ENCODE peak calls at places on chromosomes 12 and 14, in six cellular contexts. B is H1, D is K562, N is GM12891, Z is GM12878, Y is HepG2. W is an unnamed sample.

GRCh38 chr14:65915125-65915524 is 502.6 kb downstream of the FUT8 start:
- DNase-seq in B (no peak), D (no peak), N (no peak), Z (no peak), Y (no peak), W (no peak)

GRCh38 chr14:99899578-99900178 is 106.5 kb downstream of the EML1 start:
- DNase-seq in B (no peak), D (peak), N (no peak), Z (no peak), Y (no peak), W (no peak)

GRCh38 chr12:94149781-94150482 is 1.6 kb downstream of the PLXNC1 start:
- DNase-seq in B (peak), D (no peak), N (no peak), Z (no peak), Y (no peak), W (peak)

GRCh38 chr14:41609704-41610183 is 3.1 kb downstream of the LRFN5 start:
- DNase-seq in B (peak), D (no peak), N (no peak), Z (no peak), Y (no peak), W (no peak)

GRCh38 chr14:27242874-27243273 is 645.0 kb upstream of the NOVA1 start:
- DNase-seq in B (no peak), D (no peak), N (no peak), Z (no peak), Y (no peak), W (no peak)

GRCh38 chr14:77790566-77791224 is 9.2 kb upstream of the ADCK1 start:
- DNase-seq in B (no peak), D (no peak), N (no peak), Z (no peak), Y (no peak), W (no peak)

GRCh38 chr12:4323400-4323799 is 2.4 kb downstream of the TIGAR start:
- DNase-seq in B (no peak), D (no peak), N (no peak), Z (no peak), Y (no peak), W (no peak)

GRCh38 chr12:51028126-51028810 is 2.1 kb upstream of the SLC11A2 start:
- DNase-seq in B (no peak), D (peak), N (no peak), Z (no peak), Y (peak), W (no peak)

GRCh38 chr12:3680919-3681594 is 71.9 kb downstream of the CRACR2A start:
- DNase-seq in B (peak), D (no peak), N (no peak), Z (no peak), Y (no peak), W (no peak)

GRCh38 chr14:38342803-38343202 is 86.9 kb upstream of the CLEC14A start:
- DNase-seq in B (no peak), D (no peak), N (no peak), Z (no peak), Y (no peak), W (no peak)

GRCh38 chr12:7989827-7990491 is 42.6 kb upstream of the FOXJ2 start:
- DNase-seq in B (no peak), D (peak), N (no peak), Z (no peak), Y (no peak), W (no peak)

GRCh38 chr12:7981446-7981845 is 45.5 kb upstream of the SLC2A3 start:
- DNase-seq in B (no peak), D (no peak), N (no peak), Z (no peak), Y (no peak), W (no peak)

GRCh38 chr12:7984900-7985299 is 47.6 kb upstream of the FOXJ2 start:
- DNase-seq in B (no peak), D (no peak), N (no peak), Z (no peak), Y (no peak), W (no peak)

DNA sequence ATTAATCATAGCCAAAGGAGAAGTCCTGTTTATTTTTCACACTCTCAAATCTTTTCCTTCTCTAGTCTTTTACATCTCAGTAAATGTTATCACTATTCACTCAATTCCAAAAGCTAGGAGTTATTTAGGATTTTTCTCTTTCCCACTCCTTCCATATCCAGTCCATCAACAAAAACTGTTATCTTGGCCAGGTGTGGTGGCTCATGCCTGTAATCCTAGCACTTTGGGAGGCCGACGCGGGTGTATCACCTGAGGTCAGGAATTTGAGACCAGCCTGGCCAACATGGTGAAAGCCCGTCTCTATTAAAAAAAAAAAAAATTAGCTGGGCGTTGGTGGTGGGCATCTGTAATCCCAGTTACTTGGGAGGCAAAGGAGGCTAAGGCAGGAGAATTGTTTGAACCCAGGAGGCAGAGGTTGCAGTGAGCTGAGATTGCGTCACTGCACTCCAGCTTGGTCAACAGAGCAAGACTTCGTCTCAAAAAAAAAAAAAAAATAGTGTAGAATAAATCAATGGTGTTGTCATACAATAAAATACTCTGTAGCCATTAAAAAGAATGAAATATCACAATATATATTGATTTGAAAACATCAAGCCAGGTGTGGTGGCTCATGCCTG is 46.6 kb upstream of the FOXJ2 start:
- DNase-seq in B (no peak), D (no peak), N (no peak), Z (no peak), Y (no peak), W (no peak)
- TF ChIP-seq POLR2A in B (no peak), D (no peak), N (no peak), Z (no peak), Y (no peak), W (no peak)

GRCh38 chr12:91347686-91348085 is 165.1 kb upstream of the DCN start:
- DNase-seq in B (no peak), D (no peak), N (no peak), Z (no peak), Y (no peak), W (no peak)
- TF ChIP-seq TAF1 in B (no peak), D (no peak), N (no peak), Z (no peak), Y (no peak), W (no peak)

DNA sequence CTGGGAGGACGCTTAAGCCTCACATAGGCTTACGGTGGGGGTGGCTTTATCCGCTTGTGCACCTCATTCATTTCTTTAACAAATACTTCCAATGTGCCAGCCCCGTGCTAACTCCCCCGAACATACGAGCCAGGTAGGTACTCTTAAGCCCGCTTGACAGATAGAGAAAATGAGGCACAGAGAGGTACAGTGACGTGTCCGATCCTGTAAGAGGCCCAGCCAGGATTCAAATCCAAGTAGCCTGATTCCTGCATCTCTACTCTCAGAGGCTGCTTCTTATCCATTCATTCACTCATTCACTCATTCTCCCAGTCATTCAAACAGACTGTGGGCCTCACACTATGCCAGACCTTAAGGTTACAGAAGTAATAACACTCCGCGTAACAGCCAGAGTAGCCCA is 477 bp downstream of the OAS3 start:
- DNase-seq in B (no peak), D (no peak), N (no peak), Z (no peak), Y (no peak), W (no peak)
- TF ChIP-seq POLR2A in B (no peak), D (no peak), N (no peak), Z (no peak), Y (no peak), W (no peak)

GRCh38 chr12:90947869-90948268 is 7.1 kb downstream of the CCER1 start:
- DNase-seq in B (no peak), D (no peak), N (no peak), Z (no peak), Y (no peak), W (no peak)
- TF ChIP-seq TAF1 in B (no peak), D (no peak), N (no peak), Z (no peak), Y (no peak), W (no peak)

DNA sequence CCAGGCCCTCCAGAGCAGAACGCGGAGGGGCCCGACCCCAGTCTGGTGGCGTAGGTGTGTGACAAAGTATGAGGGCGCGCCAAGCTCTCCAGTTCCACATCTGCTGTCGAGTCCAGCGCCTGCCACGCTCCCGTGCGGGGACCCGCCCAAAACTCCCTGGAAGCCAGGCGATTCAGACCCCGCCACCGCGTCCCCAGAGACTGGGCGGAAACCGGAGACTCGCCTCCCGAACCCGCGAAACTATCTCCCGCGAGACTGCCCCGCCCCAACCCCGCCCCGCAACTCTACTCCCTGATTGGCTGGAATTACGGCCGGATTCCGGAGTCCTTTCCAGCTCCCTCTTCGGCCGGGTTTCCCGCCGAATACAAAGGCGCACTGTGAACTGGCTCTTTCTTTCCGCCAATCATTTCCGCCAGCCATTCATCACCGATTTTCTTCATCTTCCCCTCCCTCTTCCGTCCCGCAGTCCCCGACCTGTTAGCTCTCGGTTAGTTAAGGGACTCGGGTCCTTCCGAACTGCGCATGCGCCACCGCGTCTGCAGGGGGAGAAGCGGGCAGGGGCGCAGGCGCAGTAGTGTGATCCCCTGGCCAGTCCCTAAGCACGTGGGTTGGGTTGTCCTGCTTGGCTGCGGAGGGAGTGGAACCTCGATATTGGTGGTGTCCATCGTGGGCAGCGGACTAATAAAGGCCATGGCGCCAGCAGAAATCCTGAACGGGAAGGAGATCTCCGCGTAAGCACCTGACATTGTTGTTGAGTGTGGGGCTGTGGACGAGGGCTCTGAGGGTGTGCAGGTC is at the start of gene MTHFD1:
- DNase-seq in B (peak), D (peak), N (peak), Z (peak), Y (peak), W (peak)
- TF ChIP-seq POLR2A in B (peak), D (peak), N (peak), Z (peak), Y (peak), W (peak)

DNA sequence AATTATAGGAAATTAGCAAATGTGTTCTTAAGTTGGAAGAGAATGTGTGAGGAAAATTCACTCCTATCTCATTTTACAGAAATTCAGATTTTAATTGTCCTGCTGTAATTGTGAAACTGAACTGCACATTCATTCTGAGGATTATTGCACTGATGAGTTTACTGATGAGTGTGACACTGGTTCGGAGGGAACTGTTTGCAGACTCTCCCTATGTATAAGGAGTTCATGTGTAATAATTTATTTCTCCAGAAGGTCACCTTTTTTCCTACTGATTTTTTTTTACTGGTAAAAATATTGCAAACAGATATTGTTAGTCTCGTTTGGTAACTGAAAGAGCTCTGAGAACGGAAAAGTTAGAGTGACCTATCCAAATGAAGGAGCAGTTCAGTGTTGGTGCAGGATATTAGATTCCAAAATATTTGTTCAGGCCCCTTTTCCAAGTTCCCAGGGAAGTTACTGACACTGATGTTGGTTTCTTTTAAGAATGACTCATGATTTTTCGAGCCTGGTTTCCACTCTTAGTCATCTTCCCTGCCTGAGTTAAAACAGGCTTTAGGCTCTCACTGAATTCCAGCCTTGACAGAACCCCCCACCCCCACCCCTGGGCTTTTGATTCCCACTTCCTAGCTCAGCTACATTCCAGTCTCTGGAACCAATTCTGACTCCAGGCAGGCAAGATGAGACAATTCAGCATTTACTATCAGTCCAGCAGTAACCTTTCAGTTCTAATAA is 18.4 kb downstream of the ANO6 start:
- DNase-seq in B (no peak), D (peak), N (no peak), Z (no peak), Y (peak), W (no peak)
- TF ChIP-seq TAF1 in B (peak), D (no peak), N (no peak), Z (no peak), Y (no peak), W (no peak)

GRCh38 chr12:7091171-7091570 is 1.1 kb downstream of the C1R start:
- DNase-seq in B (no peak), D (no peak), N (no peak), Z (no peak), Y (no peak), W (no peak)

GRCh38 chr12:7092986-7093460 is 778 bp upstream of the C1R start:
- DNase-seq in B (no peak), D (no peak), N (no peak), Z (no peak), Y (no peak), W (no peak)

GRCh38 chr12:7093486-7093885 is 1.2 kb upstream of the C1R start:
- DNase-seq in B (no peak), D (no peak), N (no peak), Z (no peak), Y (no peak), W (no peak)

GRCh38 chr12:7091660-7092228 is 501 bp downstream of the C1R start:
- DNase-seq in B (no peak), D (no peak), N (peak), Z (no peak), Y (no peak), W (no peak)

GRCh38 chr12:7092229-7092985 is at the start of gene C1R:
- DNase-seq in B (peak), D (peak), N (peak), Z (no peak), Y (peak), W (peak)
- TF ChIP-seq POLR2A in B (no peak), D (no peak), N (no peak), Z (no peak), Y (no peak), W (no peak)

GRCh38 chr12:53973093-53974042 is at the start of gene HOXC11:
- DNase-seq in B (no peak), D (no peak), N (no peak), Z (no peak), Y (no peak), W (no peak)

GRCh38 chr12:53971129-53971528 is 1.8 kb upstream of the HOXC11 start:
- DNase-seq in B (no peak), D (no peak), N (no peak), Z (no peak), Y (no peak), W (no peak)

GRCh38 chr12:53972722-53973092 is 219 bp upstream of the HOXC11 start:
- DNase-seq in B (no peak), D (no peak), N (no peak), Z (no peak), Y (no peak), W (no peak)

GRCh38 chr12:53971686-53972085 is 1.2 kb upstream of the HOXC11 start:
- DNase-seq in B (no peak), D (no peak), N (no peak), Z (no peak), Y (no peak), W (no peak)

GRCh38 chr12:53972152-53972702 is 699 bp upstream of the HOXC11 start:
- DNase-seq in B (no peak), D (no peak), N (no peak), Z (no peak), Y (no peak), W (no peak)
- TF ChIP-seq TAF1 in B (no peak), D (no peak), N (no peak), Z (no peak), Y (no peak), W (no peak)

DNA sequence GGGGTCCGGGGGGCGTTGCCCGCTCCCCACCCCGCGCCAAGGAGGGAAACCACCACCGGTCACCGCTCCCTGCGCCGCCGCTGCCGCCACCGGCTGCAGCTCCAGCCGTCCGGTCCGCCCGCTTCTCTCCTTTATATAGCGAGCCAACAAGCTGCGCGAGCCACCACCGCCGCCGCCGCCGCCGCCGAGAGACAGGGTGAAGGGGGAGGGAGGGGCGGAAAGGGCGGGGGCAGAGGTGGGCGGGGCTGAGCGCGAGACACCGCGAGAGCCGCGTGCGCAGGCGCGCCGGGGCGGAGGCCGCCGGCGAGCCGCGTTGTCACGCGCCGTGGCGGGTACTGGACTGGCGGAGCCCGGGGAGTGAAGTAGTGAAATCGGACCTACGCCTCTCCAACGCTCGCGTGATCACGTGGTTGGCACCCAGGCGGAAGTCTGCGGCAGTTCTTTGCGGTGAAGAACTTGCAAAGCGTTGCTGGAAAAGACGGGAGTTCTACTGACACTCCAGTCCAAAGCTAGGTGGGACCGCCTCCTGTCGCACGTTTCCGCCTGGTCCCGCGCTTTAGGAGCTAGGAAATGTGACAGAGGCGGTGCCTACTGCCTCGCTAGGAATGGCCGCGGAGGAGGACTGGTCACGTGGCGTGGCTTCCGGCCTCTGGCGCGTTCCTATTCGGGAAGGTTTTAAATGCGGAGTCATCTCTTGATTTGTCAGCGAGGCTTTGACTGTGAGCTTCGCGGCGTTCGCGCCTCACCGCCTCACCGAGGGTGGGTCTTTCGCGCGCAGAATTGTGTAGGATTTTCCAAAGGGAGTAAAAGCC is at the start of gene GTF2A1:
- DNase-seq in B (peak), D (peak), N (peak), Z (peak), Y (peak), W (peak)
- TF ChIP-seq POLR2A in B (peak), D (peak), N (peak), Z (peak), Y (peak), W (peak)

DNA sequence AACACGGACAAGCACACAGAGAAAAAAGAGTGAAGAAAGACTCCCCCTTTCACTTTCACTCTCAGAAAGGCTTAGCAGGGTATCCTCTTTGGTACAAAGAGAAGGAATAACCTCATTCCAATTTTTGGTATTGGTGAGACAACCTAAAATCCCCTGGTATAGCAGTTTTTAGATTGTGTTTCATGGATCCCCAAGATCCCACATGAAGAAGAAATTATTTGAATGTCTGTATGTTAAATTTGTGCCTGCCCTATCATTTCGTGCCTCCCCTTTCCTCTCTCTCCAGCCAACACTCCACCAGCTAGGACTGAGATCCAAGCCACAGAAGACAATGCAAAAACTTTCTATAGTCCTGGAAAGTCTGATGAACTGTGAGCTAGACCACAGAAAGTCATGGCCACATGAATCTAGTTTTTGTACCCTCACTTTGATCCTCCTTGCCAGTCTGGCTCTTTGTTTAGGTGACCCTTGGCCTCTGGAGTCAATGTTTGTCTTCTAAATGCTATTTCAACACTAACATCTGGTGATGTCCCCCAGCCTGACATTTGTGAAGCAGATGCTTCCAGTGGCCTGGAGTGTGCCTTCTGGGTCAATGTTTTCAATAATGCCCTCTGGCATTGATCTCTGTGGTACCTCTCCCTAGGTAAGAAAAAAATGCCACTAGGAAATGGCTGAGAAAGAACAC is 181.9 kb upstream of the BMP4 start:
- DNase-seq in B (no peak), D (no peak), N (no peak), Z (no peak), Y (peak), W (no peak)
- TF ChIP-seq TAF1 in B (no peak), D (no peak), N (no peak), Z (no peak), Y (no peak), W (no peak)